ENCODE peak calls at places on chromosome 2, in nine cellular contexts. One of them, this sample, is unnamed.

GRCh38 chr2:217090024-217090473 is 230.2 kb upstream of the TNP1 start:
- DNase-seq in transverse colon: no peak
- DNase-seq in adrenal gland: no peak
- DNase-seq in NB4: peak
- DNase-seq in H54: no peak
- DNase-seq in right lobe of liver: no peak
- DNase-seq in esophagus squamous epithelium: no peak
- DNase-seq in uterus: no peak
- DNase-seq in ovary: no peak
- DNase-seq in this sample: peak

GRCh38 chr2:117801826-117802225 is 12.7 kb upstream of the DDX18 start:
- DNase-seq in transverse colon: no peak
- DNase-seq in adrenal gland: no peak
- DNase-seq in NB4: no peak
- DNase-seq in H54: no peak
- DNase-seq in right lobe of liver: no peak
- DNase-seq in esophagus squamous epithelium: no peak
- DNase-seq in uterus: no peak
- DNase-seq in ovary: no peak
- DNase-seq in this sample: no peak

GRCh38 chr2:23549821-23550535 is 165.0 kb downstream of the KLHL29 start:
- DNase-seq in transverse colon: no peak
- DNase-seq in adrenal gland: no peak
- DNase-seq in NB4: peak
- DNase-seq in H54: no peak
- DNase-seq in right lobe of liver: no peak
- DNase-seq in esophagus squamous epithelium: no peak
- DNase-seq in uterus: no peak
- DNase-seq in ovary: no peak
- DNase-seq in this sample: no peak

GRCh38 chr2:213710164-213710563 is 425.9 kb downstream of the SPAG16 start:
- DNase-seq in transverse colon: no peak
- DNase-seq in adrenal gland: no peak
- DNase-seq in NB4: no peak
- DNase-seq in H54: no peak
- DNase-seq in right lobe of liver: no peak
- DNase-seq in esophagus squamous epithelium: no peak
- DNase-seq in uterus: no peak
- DNase-seq in ovary: no peak
- DNase-seq in this sample: no peak

GRCh38 chr2:66364495-66364992 is 70.4 kb upstream of the MEIS1 start:
- DNase-seq in transverse colon: no peak
- DNase-seq in adrenal gland: peak
- DNase-seq in NB4: no peak
- DNase-seq in H54: no peak
- DNase-seq in right lobe of liver: no peak
- DNase-seq in esophagus squamous epithelium: no peak
- DNase-seq in uterus: peak
- DNase-seq in ovary: peak
- DNase-seq in this sample: no peak

GRCh38 chr2:218644721-218645120 is 14.7 kb downstream of the ZNF142 start:
- DNase-seq in transverse colon: no peak
- DNase-seq in adrenal gland: no peak
- DNase-seq in NB4: no peak
- DNase-seq in H54: no peak
- DNase-seq in right lobe of liver: no peak
- DNase-seq in esophagus squamous epithelium: no peak
- DNase-seq in uterus: no peak
- DNase-seq in ovary: no peak
- DNase-seq in this sample: no peak

GRCh38 chr2:33673937-33674336 is 74.8 kb upstream of the FAM98A start:
- DNase-seq in transverse colon: no peak
- DNase-seq in adrenal gland: no peak
- DNase-seq in NB4: peak
- DNase-seq in H54: no peak
- DNase-seq in right lobe of liver: no peak
- DNase-seq in esophagus squamous epithelium: no peak
- DNase-seq in uterus: no peak
- DNase-seq in ovary: no peak
- DNase-seq in this sample: no peak

GRCh38 chr2:208136695-208137094 is 7.1 kb upstream of the CRYGC start:
- DNase-seq in transverse colon: no peak
- DNase-seq in adrenal gland: no peak
- DNase-seq in NB4: no peak
- DNase-seq in H54: no peak
- DNase-seq in right lobe of liver: no peak
- DNase-seq in esophagus squamous epithelium: no peak
- DNase-seq in uterus: no peak
- DNase-seq in ovary: no peak
- DNase-seq in this sample: no peak

GRCh38 chr2:218860950-218861381 is 1.4 kb downstream of the WNT6 start:
- DNase-seq in transverse colon: peak
- DNase-seq in adrenal gland: no peak
- DNase-seq in NB4: peak
- DNase-seq in H54: no peak
- DNase-seq in right lobe of liver: no peak
- DNase-seq in esophagus squamous epithelium: no peak
- DNase-seq in uterus: peak
- DNase-seq in ovary: peak
- DNase-seq in this sample: no peak

GRCh38 chr2:185219981-185220380 is 518.6 kb upstream of the FSIP2 start:
- DNase-seq in transverse colon: no peak
- DNase-seq in adrenal gland: no peak
- DNase-seq in NB4: no peak
- DNase-seq in H54: no peak
- DNase-seq in right lobe of liver: no peak
- DNase-seq in esophagus squamous epithelium: no peak
- DNase-seq in uterus: no peak
- DNase-seq in ovary: no peak
- DNase-seq in this sample: no peak

GRCh38 chr2:74849228-74849892 is 15.4 kb downstream of the HK2 start:
- DNase-seq in transverse colon: peak
- DNase-seq in adrenal gland: no peak
- DNase-seq in NB4: peak
- DNase-seq in H54: no peak
- DNase-seq in right lobe of liver: no peak
- DNase-seq in esophagus squamous epithelium: no peak
- DNase-seq in uterus: no peak
- DNase-seq in ovary: no peak
- DNase-seq in this sample: peak

GRCh38 chr2:20169796-20170467 is 55.0 kb downstream of the SDC1 start:
- DNase-seq in transverse colon: no peak
- DNase-seq in adrenal gland: no peak
- DNase-seq in NB4: no peak
- DNase-seq in H54: no peak
- DNase-seq in right lobe of liver: no peak
- DNase-seq in esophagus squamous epithelium: no peak
- DNase-seq in uterus: no peak
- DNase-seq in ovary: no peak
- DNase-seq in this sample: no peak

GRCh38 chr2:233459426-233459825 is 105.1 kb downstream of the DGKD start:
- DNase-seq in transverse colon: no peak
- DNase-seq in adrenal gland: no peak
- DNase-seq in NB4: no peak
- DNase-seq in H54: no peak
- DNase-seq in right lobe of liver: no peak
- DNase-seq in esophagus squamous epithelium: no peak
- DNase-seq in uterus: no peak
- DNase-seq in ovary: no peak
- DNase-seq in this sample: no peak

GRCh38 chr2:30400151-30400954 is 46.7 kb upstream of the LCLAT1 start:
- DNase-seq in transverse colon: no peak
- DNase-seq in adrenal gland: no peak
- DNase-seq in NB4: no peak
- DNase-seq in H54: no peak
- DNase-seq in right lobe of liver: no peak
- DNase-seq in esophagus squamous epithelium: no peak
- DNase-seq in uterus: no peak
- DNase-seq in ovary: no peak
- DNase-seq in this sample: no peak

GRCh38 chr2:119782308-119783027 is 22.7 kb downstream of the PTPN4 start:
- DNase-seq in transverse colon: no peak
- DNase-seq in adrenal gland: no peak
- DNase-seq in NB4: peak
- DNase-seq in H54: no peak
- DNase-seq in right lobe of liver: no peak
- DNase-seq in esophagus squamous epithelium: no peak
- DNase-seq in uterus: no peak
- DNase-seq in ovary: no peak
- DNase-seq in this sample: no peak

GRCh38 chr2:219991116-219991515 is 363.7 kb downstream of the SLC4A3 start:
- DNase-seq in transverse colon: no peak
- DNase-seq in adrenal gland: no peak
- DNase-seq in NB4: no peak
- DNase-seq in H54: no peak
- DNase-seq in right lobe of liver: no peak
- DNase-seq in esophagus squamous epithelium: no peak
- DNase-seq in uterus: no peak
- DNase-seq in ovary: no peak
- DNase-seq in this sample: no peak

GRCh38 chr2:102034683-102035606 is 43.2 kb downstream of the IL1R2 start:
- DNase-seq in transverse colon: no peak
- DNase-seq in adrenal gland: no peak
- DNase-seq in NB4: no peak
- DNase-seq in H54: no peak
- DNase-seq in right lobe of liver: peak
- DNase-seq in esophagus squamous epithelium: no peak
- DNase-seq in uterus: no peak
- DNase-seq in ovary: no peak
- DNase-seq in this sample: no peak

GRCh38 chr2:4628931-4629565 is 925.7 kb downstream of the DCDC2C start:
- DNase-seq in transverse colon: no peak
- DNase-seq in adrenal gland: no peak
- DNase-seq in NB4: no peak
- DNase-seq in H54: no peak
- DNase-seq in right lobe of liver: no peak
- DNase-seq in esophagus squamous epithelium: no peak
- DNase-seq in uterus: no peak
- DNase-seq in ovary: no peak
- DNase-seq in this sample: no peak

GRCh38 chr2:216134958-216135541 is 25.9 kb downstream of the XRCC5 start:
- DNase-seq in transverse colon: no peak
- DNase-seq in adrenal gland: no peak
- DNase-seq in NB4: no peak
- DNase-seq in H54: no peak
- DNase-seq in right lobe of liver: no peak
- DNase-seq in esophagus squamous epithelium: no peak
- DNase-seq in uterus: no peak
- DNase-seq in ovary: no peak
- DNase-seq in this sample: no peak

GRCh38 chr2:201135396-201135795 is 19.4 kb downstream of the CFLAR start:
- DNase-seq in transverse colon: no peak
- DNase-seq in adrenal gland: no peak
- DNase-seq in NB4: no peak
- DNase-seq in H54: no peak
- DNase-seq in right lobe of liver: no peak
- DNase-seq in esophagus squamous epithelium: no peak
- DNase-seq in uterus: no peak
- DNase-seq in ovary: no peak
- DNase-seq in this sample: no peak

GRCh38 chr2:108447947-108448677 is 894 bp upstream of the GCC2 start:
- DNase-seq in transverse colon: peak
- DNase-seq in adrenal gland: no peak
- DNase-seq in NB4: no peak
- DNase-seq in H54: no peak
- DNase-seq in right lobe of liver: no peak
- DNase-seq in esophagus squamous epithelium: no peak
- DNase-seq in uterus: no peak
- DNase-seq in ovary: no peak
- DNase-seq in this sample: peak

GRCh38 chr2:58155160-58155778 is 85.9 kb downstream of the FANCL start:
- DNase-seq in transverse colon: no peak
- DNase-seq in adrenal gland: no peak
- DNase-seq in NB4: no peak
- DNase-seq in H54: no peak
- DNase-seq in right lobe of liver: no peak
- DNase-seq in esophagus squamous epithelium: no peak
- DNase-seq in uterus: no peak
- DNase-seq in ovary: no peak
- DNase-seq in this sample: no peak

GRCh38 chr2:65056215-65056989 is at the start of gene CEP68:
- DNase-seq in transverse colon: peak
- DNase-seq in adrenal gland: peak
- DNase-seq in NB4: peak
- DNase-seq in H54: peak
- DNase-seq in right lobe of liver: peak
- DNase-seq in esophagus squamous epithelium: peak
- DNase-seq in uterus: peak
- DNase-seq in ovary: peak
- DNase-seq in this sample: peak
- TF ChIP-seq POLR2A in transverse colon: peak
- TF ChIP-seq POLR2A in adrenal gland: peak
- TF ChIP-seq POLR2A in NB4: peak
- TF ChIP-seq POLR2A in H54: peak
- TF ChIP-seq POLR2A in right lobe of liver: peak
- TF ChIP-seq POLR2A in esophagus squamous epithelium: no peak
- TF ChIP-seq POLR2A in uterus: peak
- TF ChIP-seq POLR2A in ovary: peak
- TF ChIP-seq POLR2A in this sample: peak

GRCh38 chr2:148020358-148021058 is at the start of gene ORC4:
- DNase-seq in transverse colon: peak
- DNase-seq in adrenal gland: peak
- DNase-seq in NB4: peak
- DNase-seq in H54: peak
- DNase-seq in right lobe of liver: peak
- DNase-seq in esophagus squamous epithelium: peak
- DNase-seq in uterus: peak
- DNase-seq in ovary: peak
- DNase-seq in this sample: peak
- TF ChIP-seq POLR2A in transverse colon: peak
- TF ChIP-seq POLR2A in adrenal gland: peak
- TF ChIP-seq POLR2A in NB4: peak
- TF ChIP-seq POLR2A in H54: peak
- TF ChIP-seq POLR2A in right lobe of liver: peak
- TF ChIP-seq POLR2A in esophagus squamous epithelium: no peak
- TF ChIP-seq POLR2A in uterus: peak
- TF ChIP-seq POLR2A in ovary: peak
- TF ChIP-seq POLR2A in this sample: peak

DNA sequence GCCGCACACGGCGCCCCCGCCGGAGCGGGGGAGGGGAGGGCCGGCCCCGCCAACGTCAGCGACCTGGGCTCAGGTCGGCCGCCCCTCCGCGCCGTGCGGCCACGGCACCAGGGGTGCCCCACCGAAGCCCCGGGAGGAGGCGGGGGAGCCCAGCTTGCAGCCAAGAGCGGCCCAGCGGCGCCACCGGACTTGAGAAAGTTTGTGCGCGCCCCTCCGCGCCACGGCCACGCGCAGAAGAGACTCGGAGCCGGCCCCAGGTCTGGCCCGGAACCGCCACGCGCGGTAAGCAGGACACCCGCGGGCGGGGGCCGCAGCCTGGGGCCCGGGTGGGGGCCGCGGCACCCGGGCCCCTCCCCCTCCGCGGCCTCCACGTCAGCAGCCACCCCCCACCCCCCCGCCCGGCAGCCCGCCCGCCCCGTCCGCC is 43.2 kb downstream of the HDLBP start:
- DNase-seq in transverse colon: peak
- DNase-seq in adrenal gland: peak
- DNase-seq in NB4: peak
- DNase-seq in H54: peak
- DNase-seq in right lobe of liver: peak
- DNase-seq in esophagus squamous epithelium: no peak
- DNase-seq in uterus: peak
- DNase-seq in ovary: peak
- DNase-seq in this sample: no peak
- TF ChIP-seq POLR2A in transverse colon: no peak
- TF ChIP-seq POLR2A in adrenal gland: no peak
- TF ChIP-seq POLR2A in NB4: no peak
- TF ChIP-seq POLR2A in H54: no peak
- TF ChIP-seq POLR2A in right lobe of liver: no peak
- TF ChIP-seq POLR2A in esophagus squamous epithelium: no peak
- TF ChIP-seq POLR2A in uterus: peak
- TF ChIP-seq POLR2A in ovary: no peak
- TF ChIP-seq POLR2A in this sample: no peak

GRCh38 chr2:190909680-190910079 is 29.1 kb downstream of the GLS start:
- DNase-seq in transverse colon: no peak
- DNase-seq in adrenal gland: no peak
- DNase-seq in NB4: no peak
- DNase-seq in H54: no peak
- DNase-seq in right lobe of liver: no peak
- DNase-seq in esophagus squamous epithelium: no peak
- DNase-seq in uterus: no peak
- DNase-seq in ovary: no peak
- DNase-seq in this sample: no peak
- TF ChIP-seq POLR2A in transverse colon: no peak
- TF ChIP-seq POLR2A in adrenal gland: no peak
- TF ChIP-seq POLR2A in NB4: no peak
- TF ChIP-seq POLR2A in H54: no peak
- TF ChIP-seq POLR2A in right lobe of liver: no peak
- TF ChIP-seq POLR2A in esophagus squamous epithelium: no peak
- TF ChIP-seq POLR2A in uterus: no peak
- TF ChIP-seq POLR2A in ovary: no peak
- TF ChIP-seq POLR2A in this sample: no peak

This sample was measured in erythroblast.